ENCODE peak calls at places on chromosomes 16 and 17, in eight cellular contexts. P is heart right ventricle, T is AG04450, O is IMR-90, Z is colonic mucosa, G is psoas muscle, E is cardiac muscle cell, F is testis. R is an unnamed sample.

GRCh38 chr16:50526796-50527195 is 21.4 kb upstream of the NKD1 start:
- DNase-seq in P (no peak), T (no peak), O (no peak), Z (no peak), G (no peak), E (no peak), F (no peak), R (peak; percentile 15)

GRCh38 chr17:70318061-70318460 is 148.7 kb downstream of the KCNJ2 start:
- DNase-seq in P (no peak), T (no peak), O (peak; percentile 19), Z (no peak), G (no peak), E (no peak), F (no peak), R (no peak)

GRCh38 chr16:4777339-4778049 is 10.5 kb upstream of the ZNF500 start:
- DNase-seq in P (no peak), T (no peak), O (no peak), Z (no peak), G (no peak), E (no peak), F (no peak), R (no peak)

GRCh38 chr17:48382989-48383388 is 47.0 kb downstream of the SKAP1 start:
- DNase-seq in P (no peak), T (no peak), O (no peak), Z (no peak), G (no peak), E (no peak), F (no peak), R (no peak)

GRCh38 chr17:71176928-71177443 is 943.8 kb upstream of the SOX9 start:
- DNase-seq in P (no peak), T (no peak), O (no peak), Z (no peak), G (no peak), E (no peak), F (no peak), R (no peak)

GRCh38 chr17:47733414-47734288 is 615 bp downstream of the TBX21 start:
- DNase-seq in P (no peak), T (no peak), O (no peak), Z (no peak), G (no peak), E (peak; percentile 28), F (no peak), R (peak; percentile 51)

GRCh38 chr16:82152641-82153094 is 17.4 kb downstream of the MPHOSPH6 start:
- DNase-seq in P (no peak), T (peak; percentile 2), O (peak; percentile 70), Z (peak; percentile 57), G (no peak), E (no peak), F (no peak), R (peak; percentile 61)

GRCh38 chr17:15273141-15273793 is 8.1 kb upstream of the PMP22 start:
- DNase-seq in P (no peak), T (peak; percentile 90), O (peak; percentile 98), Z (no peak), G (no peak), E (no peak), F (no peak), R (no peak)

GRCh38 chr17:57677858-57678257 is 67.2 kb downstream of the CCDC182 start:
- DNase-seq in P (no peak), T (no peak), O (no peak), Z (peak; percentile 7), G (no peak), E (no peak), F (no peak), R (no peak)

GRCh38 chr16:58379736-58380135 is 12.5 kb upstream of the GINS3 start:
- DNase-seq in P (no peak), T (no peak), O (no peak), Z (no peak), G (no peak), E (no peak), F (no peak), R (no peak)

GRCh38 chr17:82287849-82288601 is 14.5 kb upstream of the CSNK1D start:
- DNase-seq in P (peak; percentile 87), T (peak; percentile 48), O (peak; percentile 74), Z (peak; percentile 95), G (peak; percentile 75), E (no peak), F (peak; percentile 67), R (peak; percentile 70)
- TF ChIP-seq CTCF in P (no peak), T (no peak), O (no peak), Z (no peak), G (no peak), E (no peak), F (no peak), R (no peak)

DNA sequence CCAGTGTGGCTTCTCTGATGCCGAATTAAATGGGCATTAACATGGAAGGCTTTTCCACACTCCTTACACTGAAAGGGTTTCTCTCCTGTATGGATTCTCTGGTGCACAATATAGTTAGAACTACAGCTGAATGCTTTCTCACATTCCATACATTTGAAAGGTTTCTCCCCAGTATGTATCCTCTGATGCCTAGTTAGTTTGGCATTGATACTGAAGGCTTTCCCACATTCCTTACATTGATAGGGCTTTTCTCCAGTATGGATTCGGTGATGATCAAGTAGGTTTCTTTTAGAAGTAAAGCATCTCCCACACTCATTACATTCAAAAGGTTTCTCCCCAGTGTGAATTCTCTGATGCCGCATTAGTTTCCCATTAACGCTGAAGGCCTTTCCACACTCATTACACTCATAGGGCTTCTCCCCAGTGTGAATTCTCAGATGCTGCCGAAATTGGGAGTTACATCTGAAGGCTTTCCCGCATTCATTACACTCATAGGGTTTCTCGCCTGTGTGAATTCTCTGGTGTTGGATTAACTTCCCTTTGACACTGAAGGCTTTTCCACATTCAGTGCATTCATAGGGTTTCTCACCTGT is 6.5 kb upstream of the TLE7 start:
- DNase-seq in P (no peak), T (no peak), O (no peak), Z (no peak), G (no peak), E (no peak), F (no peak), R (no peak)
- H3K9me3 ChIP-seq in P (peaks cover 85% of the 10 kb centered on the region), T (peaks cover 70% of the 10 kb centered on the region), O (peaks cover 78% of the 10 kb centered on the region), Z (peaks cover 22% of the 10 kb centered on the region), G (peaks cover 93% of the 10 kb centered on the region), E (peaks cover 8% of the 10 kb centered on the region), F (peaks cover 5% of the 10 kb centered on the region), R (peaks cover 46% of the 10 kb centered on the region)

GRCh38 chr16:87376660-87377059 is 6.9 kb downstream of the FBXO31 start:
- DNase-seq in P (no peak), T (no peak), O (no peak), Z (no peak), G (no peak), E (no peak), F (no peak), R (no peak)

GRCh38 chr16:87372305-87372704 is 11.3 kb downstream of the FBXO31 start:
- DNase-seq in P (no peak), T (no peak), O (no peak), Z (no peak), G (no peak), E (no peak), F (no peak), R (no peak)

GRCh38 chr16:87371261-87371866 is 12.2 kb downstream of the FBXO31 start:
- DNase-seq in P (peak; percentile 34), T (no peak), O (no peak), Z (no peak), G (no peak), E (no peak), F (no peak), R (no peak)

GRCh38 chr16:87375426-87376135 is 8.0 kb downstream of the FBXO31 start:
- DNase-seq in P (no peak), T (no peak), O (peak; percentile 55), Z (no peak), G (peak; percentile 46), E (no peak), F (no peak), R (no peak)

GRCh38 chr16:87374313-87374712 is 9.3 kb downstream of the FBXO31 start:
- DNase-seq in P (no peak), T (no peak), O (no peak), Z (no peak), G (no peak), E (no peak), F (no peak), R (no peak)
- TF ChIP-seq CTCF in P (no peak), T (no peak), O (no peak), Z (no peak), G (no peak), E (no peak), F (no peak), R (no peak)

DNA sequence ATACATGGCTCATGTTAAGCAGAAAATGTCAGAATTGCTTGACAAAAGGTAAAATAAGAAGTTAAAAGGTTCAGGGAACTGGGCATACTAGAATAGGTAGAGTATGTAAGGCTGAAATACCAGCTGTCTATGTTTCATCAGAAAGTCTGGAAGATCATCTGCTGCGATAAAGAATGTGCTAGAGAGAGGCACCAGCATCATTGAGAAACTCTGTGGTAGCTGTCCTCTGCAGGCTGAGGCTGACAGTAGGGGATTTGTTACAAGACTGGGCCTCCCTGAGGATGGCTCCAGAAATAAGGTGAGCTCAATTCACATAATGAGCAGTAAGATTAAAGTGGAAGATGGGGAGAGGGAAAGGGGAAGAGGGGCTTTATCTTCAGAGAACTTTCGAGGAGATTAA is 4.5 kb upstream of the ZNF287 start:
- DNase-seq in P (no peak), T (no peak), O (no peak), Z (no peak), G (no peak), E (no peak), F (no peak), R (no peak)
- H3K9me3 ChIP-seq in P (no peaks in the 10 kb centered on the region), T (no peaks in the 10 kb centered on the region), O (no peaks in the 10 kb centered on the region), Z (no peaks in the 10 kb centered on the region), G (no peaks in the 10 kb centered on the region), E (no peaks in the 10 kb centered on the region), F (no peaks in the 10 kb centered on the region), R (no peaks in the 10 kb centered on the region)